ENCODE peak calls at places on chromosomes 7 and 10, in nine cellular contexts. One of them, this sample, is unnamed.

GRCh38 chr7:114082934-114083647 is 164.3 kb upstream of the PPP1R3A start:
- DNase-seq in mesendoderm: peak
- DNase-seq in GM13976: no peak
- DNase-seq in hippocampal formation: no peak
- DNase-seq in T-helper 1 cell: no peak
- DNase-seq in T-cell: no peak
- DNase-seq in sigmoid colon: peak
- DNase-seq in stimulated activated naive CD8-positive, alpha-beta T cell treated with anti-CD3 and anti-CD28 coated beads, Interleukin-15, amount 100 ng/mL, for 72 hours: no peak
- DNase-seq in cardiac muscle cell: peak
- DNase-seq in this sample: no peak

GRCh38 chr10:107409517-107409916 is 245.0 kb upstream of the SORCS1 start:
- DNase-seq in mesendoderm: peak
- DNase-seq in GM13976: no peak
- DNase-seq in hippocampal formation: peak
- DNase-seq in T-helper 1 cell: no peak
- DNase-seq in T-cell: no peak
- DNase-seq in sigmoid colon: no peak
- DNase-seq in stimulated activated naive CD8-positive, alpha-beta T cell treated with anti-CD3 and anti-CD28 coated beads, Interleukin-15, amount 100 ng/mL, for 72 hours: no peak
- DNase-seq in cardiac muscle cell: peak
- DNase-seq in this sample: no peak

GRCh38 chr10:122476034-122476695 is 14.8 kb downstream of the HTRA1 start:
- DNase-seq in mesendoderm: no peak
- DNase-seq in GM13976: no peak
- DNase-seq in hippocampal formation: no peak
- DNase-seq in T-helper 1 cell: no peak
- DNase-seq in T-cell: no peak
- DNase-seq in sigmoid colon: no peak
- DNase-seq in stimulated activated naive CD8-positive, alpha-beta T cell treated with anti-CD3 and anti-CD28 coated beads, Interleukin-15, amount 100 ng/mL, for 72 hours: no peak
- DNase-seq in cardiac muscle cell: no peak
- DNase-seq in this sample: no peak

GRCh38 chr10:110842305-110842952 is 29.3 kb upstream of the PDCD4 start:
- DNase-seq in mesendoderm: no peak
- DNase-seq in GM13976: no peak
- DNase-seq in hippocampal formation: no peak
- DNase-seq in T-helper 1 cell: no peak
- DNase-seq in T-cell: no peak
- DNase-seq in sigmoid colon: peak
- DNase-seq in stimulated activated naive CD8-positive, alpha-beta T cell treated with anti-CD3 and anti-CD28 coated beads, Interleukin-15, amount 100 ng/mL, for 72 hours: no peak
- DNase-seq in cardiac muscle cell: no peak
- DNase-seq in this sample: no peak

GRCh38 chr7:2621948-2622640 is 9.7 kb upstream of the TTYH3 start:
- DNase-seq in mesendoderm: peak
- DNase-seq in GM13976: no peak
- DNase-seq in hippocampal formation: no peak
- DNase-seq in T-helper 1 cell: no peak
- DNase-seq in T-cell: no peak
- DNase-seq in sigmoid colon: no peak
- DNase-seq in stimulated activated naive CD8-positive, alpha-beta T cell treated with anti-CD3 and anti-CD28 coated beads, Interleukin-15, amount 100 ng/mL, for 72 hours: no peak
- DNase-seq in cardiac muscle cell: peak
- DNase-seq in this sample: no peak

GRCh38 chr10:109962247-109962646 is 38.9 kb upstream of the XPNPEP1 start:
- DNase-seq in mesendoderm: no peak
- DNase-seq in GM13976: no peak
- DNase-seq in hippocampal formation: no peak
- DNase-seq in T-helper 1 cell: no peak
- DNase-seq in T-cell: no peak
- DNase-seq in sigmoid colon: no peak
- DNase-seq in stimulated activated naive CD8-positive, alpha-beta T cell treated with anti-CD3 and anti-CD28 coated beads, Interleukin-15, amount 100 ng/mL, for 72 hours: no peak
- DNase-seq in cardiac muscle cell: no peak
- DNase-seq in this sample: no peak

GRCh38 chr10:10471758-10472157 is 545.9 kb upstream of the CELF2 start:
- DNase-seq in mesendoderm: no peak
- DNase-seq in GM13976: no peak
- DNase-seq in hippocampal formation: no peak
- DNase-seq in T-helper 1 cell: no peak
- DNase-seq in T-cell: no peak
- DNase-seq in sigmoid colon: no peak
- DNase-seq in stimulated activated naive CD8-positive, alpha-beta T cell treated with anti-CD3 and anti-CD28 coated beads, Interleukin-15, amount 100 ng/mL, for 72 hours: no peak
- DNase-seq in cardiac muscle cell: no peak
- DNase-seq in this sample: no peak

GRCh38 chr10:27742926-27743735 is 2.5 kb downstream of the MKX start:
- DNase-seq in mesendoderm: peak
- DNase-seq in GM13976: peak
- DNase-seq in hippocampal formation: no peak
- DNase-seq in T-helper 1 cell: no peak
- DNase-seq in T-cell: no peak
- DNase-seq in sigmoid colon: peak
- DNase-seq in stimulated activated naive CD8-positive, alpha-beta T cell treated with anti-CD3 and anti-CD28 coated beads, Interleukin-15, amount 100 ng/mL, for 72 hours: peak
- DNase-seq in cardiac muscle cell: peak
- DNase-seq in this sample: peak

GRCh38 chr10:119246862-119247549 is 39.6 kb downstream of the GRK5 start:
- DNase-seq in mesendoderm: no peak
- DNase-seq in GM13976: no peak
- DNase-seq in hippocampal formation: no peak
- DNase-seq in T-helper 1 cell: no peak
- DNase-seq in T-cell: no peak
- DNase-seq in sigmoid colon: no peak
- DNase-seq in stimulated activated naive CD8-positive, alpha-beta T cell treated with anti-CD3 and anti-CD28 coated beads, Interleukin-15, amount 100 ng/mL, for 72 hours: no peak
- DNase-seq in cardiac muscle cell: peak
- DNase-seq in this sample: no peak

GRCh38 chr10:93131956-93132355 is 58.3 kb downstream of the CYP26A1 start:
- DNase-seq in mesendoderm: peak
- DNase-seq in GM13976: no peak
- DNase-seq in hippocampal formation: no peak
- DNase-seq in T-helper 1 cell: no peak
- DNase-seq in T-cell: no peak
- DNase-seq in sigmoid colon: no peak
- DNase-seq in stimulated activated naive CD8-positive, alpha-beta T cell treated with anti-CD3 and anti-CD28 coated beads, Interleukin-15, amount 100 ng/mL, for 72 hours: no peak
- DNase-seq in cardiac muscle cell: no peak
- DNase-seq in this sample: no peak

GRCh38 chr10:88616250-88616977 is 29.9 kb downstream of the LIPJ start:
- DNase-seq in mesendoderm: no peak
- DNase-seq in GM13976: peak
- DNase-seq in hippocampal formation: no peak
- DNase-seq in T-helper 1 cell: no peak
- DNase-seq in T-cell: no peak
- DNase-seq in sigmoid colon: peak
- DNase-seq in stimulated activated naive CD8-positive, alpha-beta T cell treated with anti-CD3 and anti-CD28 coated beads, Interleukin-15, amount 100 ng/mL, for 72 hours: no peak
- DNase-seq in cardiac muscle cell: peak
- DNase-seq in this sample: no peak

GRCh38 chr10:58299580-58299979 is 30.6 kb downstream of the CISD1 start:
- DNase-seq in mesendoderm: peak
- DNase-seq in GM13976: peak
- DNase-seq in hippocampal formation: peak
- DNase-seq in T-helper 1 cell: peak
- DNase-seq in T-cell: peak
- DNase-seq in sigmoid colon: no peak
- DNase-seq in stimulated activated naive CD8-positive, alpha-beta T cell treated with anti-CD3 and anti-CD28 coated beads, Interleukin-15, amount 100 ng/mL, for 72 hours: peak
- DNase-seq in cardiac muscle cell: peak
- DNase-seq in this sample: peak

GRCh38 chr10:71143170-71143569 is 69.2 kb upstream of the UNC5B start:
- DNase-seq in mesendoderm: no peak
- DNase-seq in GM13976: no peak
- DNase-seq in hippocampal formation: no peak
- DNase-seq in T-helper 1 cell: no peak
- DNase-seq in T-cell: no peak
- DNase-seq in sigmoid colon: no peak
- DNase-seq in stimulated activated naive CD8-positive, alpha-beta T cell treated with anti-CD3 and anti-CD28 coated beads, Interleukin-15, amount 100 ng/mL, for 72 hours: no peak
- DNase-seq in cardiac muscle cell: no peak
- DNase-seq in this sample: no peak

GRCh38 chr7:157513162-157513621 is 176.4 kb downstream of the DNAJB6 start:
- DNase-seq in mesendoderm: peak
- DNase-seq in GM13976: no peak
- DNase-seq in hippocampal formation: no peak
- DNase-seq in T-helper 1 cell: no peak
- DNase-seq in T-cell: no peak
- DNase-seq in sigmoid colon: no peak
- DNase-seq in stimulated activated naive CD8-positive, alpha-beta T cell treated with anti-CD3 and anti-CD28 coated beads, Interleukin-15, amount 100 ng/mL, for 72 hours: no peak
- DNase-seq in cardiac muscle cell: no peak
- DNase-seq in this sample: no peak